ENCODE peak calls at places on chromosome 10, in ten cellular contexts. M is stimulated activated CD4-positive, alpha-beta T cell treated with anti-CD3 and anti-CD28 coated beads, Interleukin-1b, Interleukin-23, amount 100 ng/mL, for 4 hours; R is GM03348; J is tibial artery; K is vagina; D is activated effector memory CD4-positive, alpha-beta T cell treated with Interleukin-2 at 50 U/mL for 16 hours; A is NCI-H1105 treated with DMSO at 0.1 percent for 48 hours; P is mesenteric fat pad; I is NCI-H1694; U is PC-3. T is an unnamed sample.

GRCh38 chr10:71513454-71513853 is 116.7 kb downstream of the CDH23 start:
- DNase-seq in A (no peak), J (no peak), M (no peak), P (no peak), U (no peak), D (no peak), R (no peak), K (no peak), I (no peak), T (no peak)

GRCh38 chr10:44366936-44367630 is 17.8 kb downstream of the CXCL12 start:
- DNase-seq in M (no peak), K (no peak), A (no peak), R (peak; percentile 34), P (no peak), I (no peak), J (no peak), U (no peak), D (no peak), T (no peak)

GRCh38 chr10:54133201-54133600 is 667.8 kb downstream of the PCDH15 start:
- DNase-seq in R (no peak), I (no peak), P (no peak), M (no peak), A (peak; percentile 13), J (no peak), K (no peak), D (no peak), U (peak; percentile 54), T (peak; percentile 13)

GRCh38 chr10:82796510-82796909 is 921.5 kb downstream of the NRG3 start:
- DNase-seq in M (no peak), K (no peak), P (no peak), I (peak; percentile 25), R (peak; percentile 17), A (peak; percentile 12), D (no peak), U (no peak), J (no peak), T (peak; percentile 14)

GRCh38 chr10:22321831-22322662 is 1.1 kb downstream of the BMI1 start:
- DNase-seq in M (peak; percentile 26), K (no peak), I (no peak), A (no peak), P (no peak), U (no peak), R (peak; percentile 71), D (no peak), J (peak; percentile 69), T (no peak)

GRCh38 chr10:74871595-74872382 is 45.4 kb downstream of the KAT6B start:
- DNase-seq in D (no peak), P (no peak), A (no peak), R (no peak), M (no peak), I (no peak), J (no peak), U (peak; percentile 51), K (no peak), T (no peak)

GRCh38 chr10:68516766-68517165 is 10.6 kb downstream of the SLC25A16 start:
- DNase-seq in I (no peak), R (peak; percentile 45), A (no peak), M (no peak), D (no peak), J (no peak), K (no peak), U (peak; percentile 74), P (no peak), T (no peak)

GRCh38 chr10:12479924-12480323 is 130.6 kb downstream of the CAMK1D start:
- DNase-seq in R (no peak), K (no peak), J (no peak), P (no peak), D (no peak), I (no peak), M (no peak), U (no peak), A (no peak), T (no peak)

GRCh38 chr10:91681361-91682276 is 48.7 kb upstream of the PPP1R3C start:
- DNase-seq in A (peak; percentile 48), M (no peak), P (no peak), R (no peak), D (no peak), J (no peak), K (no peak), U (no peak), I (peak; percentile 56), T (no peak)

GRCh38 chr10:132377326-132377725 is 19.7 kb upstream of the PWWP2B start:
- DNase-seq in M (no peak), R (no peak), I (no peak), P (no peak), D (no peak), K (no peak), J (peak; percentile 10), A (no peak), U (no peak), T (no peak)

GRCh38 chr10:117391436-117392205 is 16.4 kb upstream of the PDZD8 start:
- DNase-seq in D (no peak), A (no peak), P (no peak), U (no peak), R (peak; percentile 60), J (no peak), K (no peak), I (no peak), M (no peak), T (no peak)

GRCh38 chr10:22086730-22087364 is 83.3 kb upstream of the DNAJC1 start:
- DNase-seq in I (peak; percentile 59), P (no peak), J (peak; percentile 76), R (peak; percentile 81), A (peak; percentile 65), U (peak; percentile 83), K (no peak), D (no peak), M (no peak), T (peak; percentile 2)

GRCh38 chr10:91391915-91392314 is 18.2 kb upstream of the HECTD2 start:
- DNase-seq in U (no peak), J (no peak), P (no peak), K (no peak), M (no peak), I (no peak), D (no peak), A (no peak), R (no peak), T (no peak)

GRCh38 chr10:81865581-81865980 is 9.4 kb upstream of the NRG3 start:
- DNase-seq in R (no peak), K (no peak), M (no peak), D (no peak), P (no peak), J (no peak), A (no peak), U (no peak), I (no peak), T (no peak)

GRCh38 chr10:29141761-29142160 is 147.1 kb upstream of the LYZL1 start:
- DNase-seq in P (no peak), I (no peak), U (peak; percentile 68), D (no peak), A (no peak), K (no peak), R (peak; percentile 55), J (no peak), M (no peak), T (no peak)

GRCh38 chr10:91597397-91597881 is 35.4 kb downstream of the PPP1R3C start:
- DNase-seq in R (no peak), K (no peak), M (no peak), J (no peak), D (no peak), A (peak; percentile 78), U (no peak), P (no peak), I (peak; percentile 37), T (no peak)

GRCh38 chr10:38102889-38103288 is 8.8 kb downstream of the ZNF37A start:
- DNase-seq in D (no peak), A (no peak), U (no peak), I (no peak), R (no peak), M (no peak), P (no peak), K (no peak), J (no peak), T (no peak)

GRCh38 chr10:71064413-71065118 is 147.8 kb upstream of the UNC5B start:
- DNase-seq in K (no peak), M (no peak), J (no peak), A (no peak), I (no peak), U (peak; percentile 30), D (no peak), P (no peak), R (no peak), T (no peak)

GRCh38 chr10:80509403-80510161 is 28.1 kb upstream of the SH2D4B start:
- DNase-seq in R (peak; percentile 64), J (peak; percentile 53), A (no peak), I (no peak), P (peak; percentile 75), K (no peak), M (no peak), U (no peak), D (no peak), T (no peak)

GRCh38 chr10:132971448-132972148 is 29.2 kb upstream of the CFAP46 start:
- DNase-seq in U (no peak), K (no peak), R (no peak), I (no peak), P (peak; percentile 79), J (peak; percentile 56), A (no peak), M (no peak), D (no peak), T (no peak)

GRCh38 chr10:69728335-69728861 is 73.3 kb upstream of the COL13A1 start:
- DNase-seq in D (no peak), P (no peak), R (no peak), A (no peak), J (no peak), K (no peak), I (no peak), U (peak; percentile 100), M (no peak), T (peak; percentile 32)

GRCh38 chr10:27724287-27724686 is 21.3 kb downstream of the MKX start:
- DNase-seq in M (no peak), U (peak; percentile 17), R (no peak), A (no peak), P (no peak), D (no peak), J (no peak), K (no peak), I (no peak), T (no peak)

GRCh38 chr10:95247200-95247880 is 43.5 kb downstream of the PDLIM1 start:
- DNase-seq in R (peak; percentile 67), K (no peak), D (no peak), I (no peak), P (no peak), A (no peak), M (no peak), J (no peak), U (peak; percentile 41), T (no peak)

GRCh38 chr10:98373260-98373659 is 41.7 kb downstream of the PYROXD2 start:
- DNase-seq in D (no peak), I (no peak), K (no peak), R (no peak), U (no peak), A (no peak), P (no peak), M (no peak), J (no peak), T (no peak)

GRCh38 chr10:35607475-35608316 is 2.6 kb downstream of the GJD4 start:
- DNase-seq in K (no peak), R (peak; percentile 48), U (peak; percentile 61), D (no peak), M (no peak), A (no peak), I (no peak), J (no peak), P (no peak), T (no peak)

GRCh38 chr10:124079864-124080263 is 13.5 kb downstream of the CHST15 start:
- DNase-seq in R (no peak), U (no peak), J (no peak), I (no peak), A (no peak), K (no peak), D (no peak), M (no peak), P (no peak), T (no peak)

GRCh38 chr10:115572740-115573455 is 479.7 kb downstream of the ATRNL1 start:
- DNase-seq in P (no peak), K (no peak), U (no peak), A (no peak), D (no peak), M (no peak), I (no peak), J (no peak), R (no peak), T (no peak)

GRCh38 chr10:80468002-80468401 is 13.9 kb downstream of the TSPAN14 start:
- DNase-seq in R (no peak), U (no peak), D (peak; percentile 61), A (no peak), K (no peak), P (no peak), J (peak; percentile 75), M (no peak), I (no peak), T (no peak)